ENCODE peak calls at places on chromosomes 13 and 19, in eight cellular contexts. F, M, L, E, R, C, Q and H are unnamed samples.
A peak's percentile ranks its signal among the peaks of the same experiment; 100 is the strongest.

GRCh38 chr13:106867249-106867648 is 299.3 kb upstream of the ARGLU1 start:
- DNase-seq in F (no peak), M (peak; percentile 4), L (no peak), E (no peak), R (no peak), C (no peak), Q (no peak), H (peak; percentile 53)

GRCh38 chr13:73090116-73090811 is 31.5 kb downstream of the KLF5 start:
- DNase-seq in F (peak; percentile 42), M (peak; percentile 92), L (no peak), E (peak; percentile 91), R (no peak), C (no peak), Q (peak; percentile 12), H (peak; percentile 84)

GRCh38 chr19:35155441-35155840 is 906 bp downstream of the FXYD5 start:
- DNase-seq in F (peak; percentile 58), M (no peak), L (no peak), E (no peak), R (no peak), C (no peak), Q (peak; percentile 61), H (no peak)

GRCh38 chr13:44750618-44751017 is 174.5 kb upstream of the TSC22D1 start:
- DNase-seq in F (no peak), M (no peak), L (no peak), E (no peak), R (no peak), C (no peak), Q (no peak), H (no peak)

GRCh38 chr13:97067342-97067895 is 73.1 kb upstream of the OXGR1 start:
- DNase-seq in F (no peak), M (peak; percentile 21), L (no peak), E (no peak), R (no peak), C (no peak), Q (no peak), H (no peak)

GRCh38 chr13:100497394-100497793 is 91.2 kb downstream of the GGACT start:
- DNase-seq in F (no peak), M (peak; percentile 68), L (no peak), E (no peak), R (no peak), C (no peak), Q (no peak), H (no peak)

GRCh38 chr13:20221772-20222171 is 10.3 kb downstream of the GJB6 start:
- DNase-seq in F (no peak), M (no peak), L (no peak), E (no peak), R (no peak), C (no peak), Q (no peak), H (peak; percentile 12)

GRCh38 chr19:46609511-46610412 is 8.6 kb downstream of the CALM3 start:
- DNase-seq in F (peak; percentile 19), M (no peak), L (no peak), E (no peak), R (no peak), C (no peak), Q (no peak), H (no peak)

GRCh38 chr19:31364956-31365355 is 15.7 kb upstream of the TSHZ3 start:
- DNase-seq in F (no peak), M (no peak), L (no peak), E (no peak), R (no peak), C (no peak), Q (no peak), H (no peak)